ENCODE peak calls at places on chromosome 13, in six cellular contexts. J, X, G, F, S and M are unnamed samples.

GRCh38 chr13:110014719-110015118 is 228.3 kb upstream of the IRS2 start:
- DNase-seq in J (no peak), G (no peak), F (no peak), X (no peak), S (no peak), M (no peak)

GRCh38 chr13:113176292-113176691 is 17.8 kb downstream of the PROZ start:
- DNase-seq in S (no peak), F (no peak), X (peak; percentile 63), G (no peak), J (no peak), M (no peak)

GRCh38 chr13:29948791-29949190 is 98.4 kb upstream of the UBL3 start:
- DNase-seq in G (no peak), X (no peak), S (no peak), F (no peak), J (no peak), M (no peak)

GRCh38 chr13:105979586-105979985 is 555.9 kb downstream of the EFNB2 start:
- DNase-seq in J (no peak), X (peak; percentile 75), F (no peak), S (no peak), G (no peak), M (no peak)

GRCh38 chr13:91145806-91146205 is 201.7 kb upstream of the MIR17HG start:
- DNase-seq in J (no peak), S (no peak), F (no peak), X (no peak), G (no peak), M (no peak)

GRCh38 chr13:110164706-110165105 is 142.3 kb downstream of the COL4A1 start:
- DNase-seq in J (no peak), F (no peak), G (no peak), X (no peak), S (no peak), M (no peak)

GRCh38 chr13:21053231-21053630 is 8.2 kb downstream of the LATS2 start:
- DNase-seq in F (no peak), X (no peak), S (no peak), J (no peak), G (no peak), M (no peak)

GRCh38 chr13:32476892-32477291 is 49.0 kb upstream of the N4BP2L1 start:
- DNase-seq in G (no peak), J (no peak), S (no peak), F (no peak), X (no peak), M (no peak)

GRCh38 chr13:60627071-60627686 is 230.2 kb downstream of the TDRD3 start:
- DNase-seq in X (no peak), J (no peak), F (peak; percentile 75), G (no peak), S (no peak), M (no peak)

GRCh38 chr13:70792121-70792520 is 683.9 kb upstream of the KLHL1 start:
- DNase-seq in G (no peak), X (no peak), S (no peak), J (no peak), F (no peak), M (no peak)

GRCh38 chr13:34926513-34926912 is 15.6 kb upstream of the NBEA start:
- DNase-seq in G (no peak), F (no peak), J (no peak), X (no peak), S (no peak), M (no peak)

GRCh38 chr13:103815619-103816018 is 749.4 kb upstream of the SLC10A2 start:
- DNase-seq in X (no peak), G (no peak), J (no peak), F (no peak), S (no peak), M (no peak)

GRCh38 chr13:50244913-50245574 is 229.8 kb downstream of the KCNRG start:
- DNase-seq in F (no peak), G (no peak), X (peak; percentile 32), J (no peak), S (peak; percentile 78), M (peak; percentile 38)

GRCh38 chr13:77857810-77858209 is 60.8 kb downstream of the EDNRB start:
- DNase-seq in X (no peak), F (no peak), S (no peak), G (no peak), J (no peak), M (no peak)

GRCh38 chr13:73662833-73663232 is 471.4 kb downstream of the KLF12 start:
- DNase-seq in G (no peak), X (no peak), S (no peak), F (no peak), J (no peak), M (no peak)

GRCh38 chr13:77026255-77026782 is 640 bp downstream of the FBXL3 start:
- DNase-seq in F (peak; percentile 59), S (no peak), J (no peak), G (peak; percentile 61), X (peak; percentile 93), M (no peak)

DNA sequence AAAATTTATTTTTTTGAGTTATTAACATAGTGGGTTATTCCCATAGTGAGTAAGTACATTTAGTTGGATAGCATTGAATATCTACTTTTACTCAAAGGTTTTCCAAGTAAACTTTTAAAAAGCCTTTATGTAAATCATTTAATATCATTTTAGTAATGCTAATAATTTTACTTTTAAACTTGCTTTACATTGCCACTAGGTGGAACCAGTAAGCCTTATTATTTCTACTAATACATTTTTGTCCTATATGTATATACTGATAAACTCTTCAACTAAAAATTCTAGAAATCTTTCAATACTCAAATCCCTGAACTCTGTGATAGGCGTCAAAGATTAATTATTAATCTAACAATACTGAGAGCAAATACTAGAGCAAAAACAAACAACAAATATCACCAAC is 1709.2 kb upstream of the PCDH20 start:
- DNase-seq in S (no peak), G (no peak), F (no peak), X (no peak), J (no peak), M (no peak)
- TF ChIP-seq CTCF in S (no peak), G (no peak), F (peak; percentile 26), X (no peak), J (peak; percentile 4), M (peak; percentile 41)

GRCh38 chr13:112024577-112024976 is 42.4 kb upstream of the SOX1 start:
- DNase-seq in X (no peak), F (no peak), J (no peak), G (no peak), S (no peak), M (no peak)
- TF ChIP-seq CTCF in X (no peak), F (no peak), J (no peak), G (no peak), S (no peak), M (no peak)

GRCh38 chr13:111216166-111216960 is 101.3 kb downstream of the ARHGEF7 start:
- DNase-seq in G (peak; percentile 19), X (peak; percentile 33), J (no peak), F (peak; percentile 65), S (no peak), M (no peak)
- TF ChIP-seq CTCF in G (peak; percentile 65), X (no peak), J (peak; percentile 47), F (peak; percentile 20), S (peak; percentile 49), M (peak; percentile 44)

DNA sequence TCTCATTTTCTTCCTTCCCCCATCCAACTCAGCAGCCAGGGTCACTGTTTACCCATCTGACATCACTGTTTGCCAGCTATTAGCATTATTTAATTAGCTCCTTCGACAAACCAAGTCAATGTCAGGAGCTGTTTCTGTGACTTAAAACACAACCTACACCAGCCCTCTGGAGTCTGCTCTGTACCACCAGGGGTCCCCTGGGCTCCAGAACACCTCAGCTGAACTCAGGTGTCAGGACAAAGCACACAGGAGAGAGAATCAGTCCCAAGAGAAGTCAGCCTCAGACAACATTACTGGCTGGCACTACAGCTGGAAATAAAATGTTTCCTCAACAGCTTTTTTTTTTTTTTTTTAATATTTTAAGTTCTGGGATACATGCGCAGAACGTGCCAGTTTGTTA is 45.1 kb downstream of the DCLK1 start:
- DNase-seq in X (no peak), F (peak; percentile 42), S (no peak), J (no peak), G (no peak), M (no peak)
- TF ChIP-seq CTCF in X (no peak), F (no peak), S (no peak), J (no peak), G (no peak), M (no peak)

DNA sequence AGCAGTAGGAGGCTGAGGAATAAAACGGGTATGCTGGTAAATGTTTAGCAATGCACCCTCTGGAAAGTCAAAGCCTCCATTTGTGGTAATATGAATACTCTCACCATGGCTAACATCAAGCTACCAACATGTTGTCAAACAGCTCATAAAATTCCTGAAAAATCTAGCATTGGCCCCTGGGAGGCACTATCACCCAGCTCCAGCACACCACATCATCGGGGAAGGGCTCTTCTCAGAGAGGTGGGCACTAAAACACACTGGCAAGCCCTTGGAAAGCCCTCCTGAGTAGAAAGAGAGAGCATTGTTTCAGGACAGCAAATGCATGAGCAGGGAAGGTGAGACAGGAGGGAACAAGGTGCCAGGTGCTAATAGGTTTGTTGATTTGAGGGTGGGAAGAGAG is 53.9 kb upstream of the FLT1 start:
- DNase-seq in J (no peak), X (no peak), S (no peak), G (no peak), F (no peak), M (no peak)
- TF ChIP-seq CTCF in J (no peak), X (no peak), S (peak; percentile 15), G (no peak), F (no peak), M (no peak)

DNA sequence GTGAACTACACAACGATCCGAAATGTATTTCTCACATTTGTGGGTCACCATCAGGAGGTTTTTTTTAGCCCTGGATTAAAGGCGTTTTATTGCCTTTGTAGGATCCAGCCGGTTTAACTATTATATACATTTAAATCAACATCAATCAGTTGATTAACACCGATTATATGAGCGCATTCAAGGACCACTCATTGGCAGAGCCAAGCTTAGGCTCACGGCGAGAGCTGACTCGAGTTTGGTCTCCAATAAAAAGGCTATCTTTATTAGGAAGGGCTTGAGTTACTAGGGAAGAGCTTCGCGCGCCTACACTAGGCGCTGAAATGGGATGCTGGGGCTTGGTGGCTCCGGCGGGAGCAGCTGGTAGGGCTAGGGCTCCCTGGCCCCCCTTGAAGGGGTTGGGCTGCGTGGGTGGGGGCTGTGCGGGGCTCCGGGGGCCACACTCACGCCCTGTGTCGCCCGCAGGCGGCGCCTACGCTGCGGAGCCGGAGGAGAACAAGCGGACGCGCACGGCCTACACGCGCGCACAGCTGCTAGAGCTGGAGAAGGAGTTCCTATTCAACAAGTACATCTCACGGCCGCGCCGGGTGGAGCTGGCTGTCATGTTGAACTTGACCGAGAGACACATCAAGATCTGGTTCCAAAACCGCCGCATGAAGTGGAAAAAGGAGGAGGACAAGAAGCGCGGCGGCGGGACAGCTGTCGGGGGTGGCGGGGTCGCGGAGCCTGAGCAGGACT is 4.2 kb downstream of the PDX1 start:
- DNase-seq in S (no peak), J (no peak), G (no peak), X (no peak), F (peak; percentile 50), M (no peak)
- TF ChIP-seq CTCF in S (no peak), J (no peak), G (no peak), X (no peak), F (no peak), M (no peak)